ENCODE peak calls at places on chromosomes 3 and 15, in four cellular contexts. D is brain microvascular endothelial cell, J is GM23248, U is lower lobe of right lung. N is an unnamed sample.

GRCh38 chr15:95684693-95685115 is 645.8 kb upstream of the NR2F2 start:
- DNase-seq in J (peak; percentile 90), D (peak; percentile 89), U (no peak), N (peak; percentile 95)

GRCh38 chr3:132822266-132822665 is 100.1 kb upstream of the NPHP3 start:
- DNase-seq in D (no peak), U (no peak), J (no peak), N (no peak)

GRCh38 chr3:182364723-182365650 is 428.3 kb upstream of the ATP11B start:
- DNase-seq in D (no peak), J (no peak), U (no peak), N (peak; percentile 1)

GRCh38 chr3:110928016-110928662 is 143.5 kb upstream of the NECTIN3 start:
- DNase-seq in J (no peak), U (no peak), D (no peak), N (no peak)

GRCh38 chr15:61100512-61100911 is 128.6 kb downstream of the RORA start:
- DNase-seq in J (no peak), D (no peak), U (no peak), N (no peak)

GRCh38 chr3:133676336-133677118 is 14.8 kb upstream of the TOPBP1 start:
- DNase-seq in J (no peak), D (no peak), U (no peak), N (no peak)

GRCh38 chr15:89399070-89399389 is 64.4 kb upstream of the POLG start:
- DNase-seq in D (no peak), J (no peak), U (no peak), N (no peak)

GRCh38 chr3:52291508-52292181 is 4.0 kb downstream of the GLYCTK start:
- DNase-seq in J (peak; percentile 38), U (peak; percentile 32), D (no peak), N (no peak)

GRCh38 chr3:74167926-74168325 is 446.5 kb downstream of the CNTN3 start:
- DNase-seq in D (no peak), J (no peak), U (no peak), N (no peak)

GRCh38 chr15:88845616-88846015 is 42.4 kb downstream of the ACAN start:
- DNase-seq in J (no peak), U (no peak), D (no peak), N (no peak)

GRCh38 chr3:16350041-16350952 is 85.3 kb downstream of the OXNAD1 start:
- DNase-seq in J (peak; percentile 87), D (peak; percentile 61), U (no peak), N (peak; percentile 77)

GRCh38 chr3:133888739-133889340 is 6.8 kb downstream of the RAB6B start:
- DNase-seq in D (no peak), U (peak; percentile 19), J (no peak), N (no peak)

GRCh38 chr3:63390831-63391230 is 112.7 kb downstream of the SYNPR start:
- DNase-seq in J (no peak), U (no peak), D (peak; percentile 9), N (no peak)

GRCh38 chr15:24943361-24943760 is 11.4 kb upstream of the SNRPN start:
- DNase-seq in U (no peak), J (no peak), D (no peak), N (no peak)

GRCh38 chr3:23966308-23966707 is 21.2 kb downstream of the NR1D2 start:
- DNase-seq in U (no peak), D (no peak), J (no peak), N (peak; percentile 49)

GRCh38 chr15:90471769-90472168 is 58.0 kb upstream of the CRTC3 start:
- DNase-seq in J (no peak), D (no peak), U (no peak), N (no peak)

GRCh38 chr3:118097226-118097625 is 937.4 kb downstream of the IGSF11 start:
- DNase-seq in D (no peak), U (no peak), J (no peak), N (no peak)

GRCh38 chr3:171802601-171802956 is 7.7 kb downstream of the PLD1 start:
- DNase-seq in D (no peak), J (no peak), U (no peak), N (no peak)

GRCh38 chr3:171805687-171806086 is 4.6 kb downstream of the PLD1 start:
- DNase-seq in J (no peak), D (no peak), U (no peak), N (no peak)

GRCh38 chr3:171806200-171807128 is 3.8 kb downstream of the PLD1 start:
- DNase-seq in J (peak; percentile 78), D (peak; percentile 72), U (no peak), N (peak; percentile 83)

GRCh38 chr3:171803044-171803443 is 7.2 kb downstream of the PLD1 start:
- DNase-seq in J (no peak), D (no peak), U (no peak), N (no peak)

DNA sequence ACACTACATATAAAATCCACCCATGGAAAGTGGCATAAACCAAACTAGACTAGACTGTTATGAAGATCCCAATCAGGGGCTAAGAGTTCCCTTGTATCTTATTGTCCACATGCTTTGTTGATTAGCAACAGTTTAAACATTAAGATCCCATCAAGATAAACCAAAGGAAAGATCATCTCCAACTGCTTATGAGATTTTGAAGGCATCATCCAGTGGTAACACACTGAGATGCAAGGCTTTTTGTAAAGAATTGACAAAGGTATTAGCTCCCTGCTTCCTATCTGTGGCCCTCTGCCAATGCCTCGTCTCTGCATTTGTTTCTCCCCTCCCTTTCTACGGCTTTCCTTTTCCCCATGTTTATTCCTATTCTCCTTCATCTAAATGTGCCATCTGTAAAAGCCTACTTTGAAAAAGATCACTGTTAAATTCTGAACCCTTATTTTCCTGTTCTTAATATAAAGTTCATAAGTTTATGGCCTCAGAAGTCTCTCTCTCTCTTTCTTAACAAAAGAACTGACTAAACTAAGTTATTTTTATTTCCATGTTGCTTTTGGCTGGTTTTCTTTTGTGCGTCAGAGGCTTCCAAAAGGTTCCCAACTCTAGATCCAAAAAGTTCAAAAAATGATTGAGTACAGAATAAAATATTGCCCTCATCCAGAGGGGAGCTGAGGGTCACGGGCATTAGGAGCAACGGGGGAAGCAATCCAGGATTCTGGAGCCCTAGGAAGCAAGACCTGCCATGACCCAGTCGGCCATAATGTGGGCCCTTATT is 5.5 kb downstream of the PLD1 start:
- DNase-seq in D (peak; percentile 69), U (no peak), J (peak; percentile 30), N (peak; percentile 77)
- H3K4me3 ChIP-seq in D (no peak overlapping the region), U (no peak overlapping the region), J (no peak overlapping the region), N (no peak overlapping the region)

GRCh38 chr3:72487946-72488735 is 360.1 kb downstream of the SHQ1 start:
- DNase-seq in J (peak; percentile 35), D (no peak), U (no peak), N (peak; percentile 15)
- H3K4me3 ChIP-seq in J (no peak overlapping the region), D (no peak overlapping the region), U (no peak overlapping the region), N (no peak overlapping the region)

GRCh38 chr3:100001083-100001482 is 113.2 kb downstream of the FILIP1L start:
- DNase-seq in D (no peak), U (no peak), J (no peak), N (no peak)

GRCh38 chr3:100002599-100003350 is 111.5 kb downstream of the FILIP1L start:
- DNase-seq in U (no peak), D (peak; percentile 86), J (peak; percentile 90), N (peak; percentile 87)

GRCh38 chr3:100003609-100004503 is 110.4 kb downstream of the FILIP1L start:
- DNase-seq in U (no peak), D (no peak), J (no peak), N (no peak)

GRCh38 chr3:99999541-99999940 is 114.8 kb downstream of the FILIP1L start:
- DNase-seq in U (no peak), D (no peak), J (peak; percentile 58), N (peak; percentile 35)

GRCh38 chr3:100001514-100002270 is 112.6 kb downstream of the FILIP1L start:
- DNase-seq in U (no peak), J (no peak), D (no peak), N (no peak)
- H3K4me3 ChIP-seq in U (no peak overlapping the region), J (no peak overlapping the region), D (no peak overlapping the region), N (no peak overlapping the region)

GRCh38 chr3:42501681-42502428 is 588 bp upstream of the VIPR1 start:
- DNase-seq in U (peak; percentile 77), D (peak; percentile 9), J (peak; percentile 60), N (peak; percentile 61)

GRCh38 chr3:42503957-42504333 is 1.5 kb downstream of the VIPR1 start:
- DNase-seq in D (no peak), U (no peak), J (no peak), N (no peak)

GRCh38 chr3:42503251-42503924 is 945 bp downstream of the VIPR1 start:
- DNase-seq in U (no peak), D (no peak), J (no peak), N (no peak)

GRCh38 chr3:42501321-42501680 is 1.1 kb upstream of the VIPR1 start:
- DNase-seq in J (no peak), D (no peak), U (no peak), N (no peak)

GRCh38 chr3:42502429-42503250 is at the start of gene VIPR1:
- DNase-seq in J (peak; percentile 35), D (peak; percentile 34), U (peak; percentile 90), N (peak; percentile 54)
- H3K4me3 ChIP-seq in J (peak within 1 kb of the TSS; percentile 30), D (peak within 1 kb of the TSS; percentile 46), U (peak within 1 kb of the TSS; percentile 63), N (peak within 1 kb of the TSS; percentile 59)

GRCh38 chr3:149593416-149594160 is 64.2 kb downstream of the WWTR1 start:
- DNase-seq in U (no peak), D (no peak), J (no peak), N (no peak)
- H3K4me3 ChIP-seq in U (no peak overlapping the region), D (no peak overlapping the region), J (no peak overlapping the region), N (no peak overlapping the region)

GRCh38 chr3:180698760-180699270 is 19.5 kb upstream of the CCDC39 start:
- DNase-seq in D (no peak), U (no peak), J (peak; percentile 2), N (no peak)

GRCh38 chr3:180690061-180690460 is 10.8 kb upstream of the CCDC39 start:
- DNase-seq in J (peak; percentile 4), D (no peak), U (no peak), N (no peak)

DNA sequence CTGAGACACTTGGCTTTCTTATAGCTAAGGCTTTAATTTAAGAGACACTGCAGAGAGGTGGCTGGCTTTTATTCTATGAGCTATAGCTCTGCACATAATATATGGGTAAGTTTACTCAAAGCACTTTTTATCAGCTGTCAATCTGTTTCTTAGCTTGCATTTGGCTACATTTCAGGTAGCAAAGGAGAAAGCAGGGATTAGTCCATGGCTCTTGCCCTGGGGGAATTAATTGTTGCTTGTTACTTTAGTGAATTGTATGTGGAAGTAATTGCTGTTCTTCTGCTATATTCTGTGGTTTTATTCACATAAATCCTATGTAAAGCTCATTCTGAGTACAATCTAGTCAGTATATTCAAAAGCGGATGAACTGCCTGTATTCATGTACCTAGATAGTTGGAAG is 14.4 kb upstream of the CCDC39 start:
- DNase-seq in D (no peak), J (no peak), U (no peak), N (no peak)
- H3K4me3 ChIP-seq in D (no peak overlapping the region), J (no peak overlapping the region), U (no peak overlapping the region), N (no peak overlapping the region)